ENCODE peak calls at places on chromosomes 13 and 19, in nine cellular contexts. X, M, H, O, L, I, F, T and Z are unnamed samples.

GRCh38 chr13:110405597-110406450 is 98.7 kb downstream of the COL4A2 start:
- DNase-seq in X (peak; percentile 89), M (peak; percentile 69), H (peak; percentile 85), O (no peak), L (peak; percentile 71), I (peak; percentile 49), F (no peak), T (no peak), Z (no peak)

GRCh38 chr13:23506071-23506820 is 64.0 kb upstream of the TNFRSF19 start:
- DNase-seq in X (peak; percentile 39), M (peak; percentile 38), H (no peak), O (no peak), L (peak; percentile 38), I (peak; percentile 27), F (no peak), T (no peak), Z (peak; percentile 41)

GRCh38 chr19:33812388-33813330 is 16.0 kb downstream of the KCTD15 start:
- DNase-seq in X (no peak), M (no peak), H (no peak), O (no peak), L (no peak), I (no peak), F (no peak), T (no peak), Z (no peak)

GRCh38 chr13:76790519-76791289 is 95.5 kb downstream of the KCTD12 start:
- DNase-seq in X (no peak), M (no peak), H (peak; percentile 44), O (no peak), L (no peak), I (peak; percentile 51), F (no peak), T (no peak), Z (peak; percentile 42)

GRCh38 chr19:58218899-58219298 is 9.8 kb upstream of the ZNF544 start:
- DNase-seq in X (no peak), M (peak; percentile 34), H (no peak), O (no peak), L (peak; percentile 48), I (peak; percentile 34), F (no peak), T (no peak), Z (peak; percentile 40)

GRCh38 chr19:18436651-18437478 is 1.1 kb downstream of the ISYNA1 start:
- DNase-seq in X (peak; percentile 69), M (peak; percentile 69), H (no peak), O (peak; percentile 42), L (peak; percentile 95), I (peak; percentile 94), F (no peak), T (no peak), Z (peak; percentile 79)

GRCh38 chr19:48554385-48555091 is 2.6 kb downstream of the SULT2B1 start:
- DNase-seq in X (no peak), M (no peak), H (no peak), O (no peak), L (peak; percentile 56), I (no peak), F (no peak), T (no peak), Z (peak; percentile 7)

GRCh38 chr19:33689886-33690285 is 68.1 kb downstream of the CHST8 start:
- DNase-seq in X (no peak), M (no peak), H (no peak), O (no peak), L (no peak), I (no peak), F (no peak), T (no peak), Z (no peak)

GRCh38 chr13:111359237-111359915 is 38.9 kb downstream of the TEX29 start:
- DNase-seq in X (peak; percentile 27), M (peak; percentile 34), H (no peak), O (no peak), L (no peak), I (no peak), F (no peak), T (no peak), Z (peak; percentile 23)

GRCh38 chr19:38441660-38442348 is 8.3 kb downstream of the RYR1 start:
- DNase-seq in X (no peak), M (no peak), H (no peak), O (no peak), L (peak; percentile 6), I (peak; percentile 8), F (no peak), T (no peak), Z (no peak)

GRCh38 chr13:24233351-24233901 is 72.9 kb downstream of the SPATA13 start:
- DNase-seq in X (peak; percentile 64), M (peak; percentile 54), H (peak; percentile 45), O (no peak), L (peak; percentile 64), I (peak; percentile 61), F (peak; percentile 20), T (peak; percentile 16), Z (peak; percentile 43)

GRCh38 chr13:112702341-112702982 is 12.6 kb downstream of the ATP11A start:
- DNase-seq in X (no peak), M (no peak), H (no peak), O (no peak), L (no peak), I (no peak), F (no peak), T (no peak), Z (no peak)

GRCh38 chr13:23794267-23795161 is 94.7 kb downstream of the MIPEP start:
- DNase-seq in X (peak; percentile 85), M (peak; percentile 67), H (peak; percentile 20), O (no peak), L (peak; percentile 84), I (peak; percentile 56), F (peak; percentile 79), T (peak; percentile 68), Z (peak; percentile 67)

GRCh38 chr19:18999896-19000620 is 33.3 kb downstream of the SUGP2 start:
- DNase-seq in X (peak; percentile 10), M (peak; percentile 11), H (no peak), O (no peak), L (peak; percentile 13), I (peak; percentile 35), F (no peak), T (no peak), Z (peak; percentile 38)

GRCh38 chr19:55229145-55229788 is 704 bp upstream of the TMEM86B start:
- DNase-seq in X (no peak), M (no peak), H (no peak), O (no peak), L (no peak), I (no peak), F (no peak), T (no peak), Z (no peak)

GRCh38 chr13:26074706-26075105 is 22.9 kb upstream of the SHISA2 start:
- DNase-seq in X (peak; percentile 14), M (no peak), H (no peak), O (no peak), L (no peak), I (peak; percentile 33), F (peak; percentile 9), T (no peak), Z (peak; percentile 39)

GRCh38 chr13:58955546-58956385 is 1208.0 kb downstream of the DIAPH3 start:
- DNase-seq in X (no peak), M (no peak), H (no peak), O (no peak), L (no peak), I (no peak), F (no peak), T (no peak), Z (no peak)
- H3K4me3 ChIP-seq in X (no peak overlapping the region), M (no peak overlapping the region), H (no peak overlapping the region), O (no peak overlapping the region), L (no peak overlapping the region), I (no peak overlapping the region), F (no peak overlapping the region), T (no peak overlapping the region), Z (no peak overlapping the region)

GRCh38 chr19:1206733-1207301 is 1.2 kb downstream of the STK11 start:
- DNase-seq in X (no peak), M (no peak), H (no peak), O (no peak), L (no peak), I (no peak), F (no peak), T (no peak), Z (no peak)
- H3K4me3 ChIP-seq in X (peak overlapping the region; percentile 71), M (peak overlapping the region; percentile 77), H (peak overlapping the region; percentile 77), O (peak overlapping the region; percentile 74), L (peak overlapping the region; percentile 80), I (peak overlapping the region; percentile 73), F (peak overlapping the region; percentile 81), T (peak overlapping the region; percentile 76), Z (peak overlapping the region; percentile 70)

GRCh38 chr13:46596501-46596900 is 43.5 kb downstream of the LRCH1 start:
- DNase-seq in X (no peak), M (no peak), H (no peak), O (no peak), L (no peak), I (no peak), F (no peak), T (no peak), Z (no peak)

GRCh38 chr13:46595918-46596315 is 42.9 kb downstream of the LRCH1 start:
- DNase-seq in X (no peak), M (no peak), H (no peak), O (no peak), L (no peak), I (no peak), F (no peak), T (no peak), Z (no peak)

GRCh38 chr13:46592410-46592809 is 39.4 kb downstream of the LRCH1 start:
- DNase-seq in X (no peak), M (no peak), H (no peak), O (no peak), L (no peak), I (no peak), F (no peak), T (no peak), Z (no peak)

GRCh38 chr13:46593403-46593802 is 40.4 kb downstream of the LRCH1 start:
- DNase-seq in X (no peak), M (no peak), H (no peak), O (no peak), L (no peak), I (no peak), F (no peak), T (no peak), Z (no peak)

GRCh38 chr13:46595136-46595917 is 42.4 kb downstream of the LRCH1 start:
- DNase-seq in X (peak; percentile 60), M (peak; percentile 55), H (peak; percentile 26), O (no peak), L (peak; percentile 45), I (peak; percentile 51), F (peak; percentile 56), T (no peak), Z (no peak)
- H3K4me3 ChIP-seq in X (no peak overlapping the region), M (no peak overlapping the region), H (no peak overlapping the region), O (no peak overlapping the region), L (no peak overlapping the region), I (no peak overlapping the region), F (no peak overlapping the region), T (no peak overlapping the region), Z (no peak overlapping the region)

DNA sequence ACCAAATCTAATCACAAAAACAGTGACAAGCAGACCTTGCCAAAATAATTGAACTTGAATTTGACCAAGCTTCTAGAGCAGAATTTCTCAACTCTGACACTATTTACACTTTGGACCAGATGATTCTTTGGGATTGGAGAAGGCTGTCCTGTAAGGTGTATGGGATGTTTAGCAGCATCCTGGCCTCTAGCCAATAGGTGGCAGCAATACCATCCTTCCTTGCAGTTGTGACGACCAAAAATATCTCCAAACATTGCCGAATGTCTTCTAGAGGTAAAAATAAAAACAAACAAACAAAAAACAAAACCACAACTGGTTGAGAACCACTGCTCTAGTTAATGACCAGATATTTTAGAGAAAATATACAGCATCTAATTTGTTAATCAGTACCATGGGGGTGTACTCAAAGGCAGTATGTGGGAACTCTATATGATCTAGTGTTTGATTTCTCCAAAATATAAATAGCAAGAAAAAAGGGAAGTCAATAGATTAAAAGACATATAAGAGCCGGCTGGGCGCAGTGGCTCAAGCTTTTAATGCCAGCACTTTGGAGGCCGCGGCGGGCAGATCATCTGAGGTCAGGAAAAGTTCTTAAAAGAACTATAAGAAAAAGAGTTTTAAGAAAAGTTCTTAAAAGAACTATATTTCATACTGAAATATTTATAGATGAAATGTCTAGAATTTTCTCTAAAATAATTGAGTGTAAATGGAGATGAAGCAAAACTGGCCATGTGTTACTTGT is 60.9 kb upstream of the ZNF527 start:
- DNase-seq in X (no peak), M (no peak), H (no peak), O (no peak), L (no peak), I (no peak), F (no peak), T (no peak), Z (no peak)
- H3K4me3 ChIP-seq in X (no peak overlapping the region), M (no peak overlapping the region), H (no peak overlapping the region), O (no peak overlapping the region), L (no peak overlapping the region), I (no peak overlapping the region), F (no peak overlapping the region), T (no peak overlapping the region), Z (no peak overlapping the region)